ENCODE peak calls at places on chromosomes 5 and 9, in nine cellular contexts. One of them, this sample, is unnamed.

GRCh38 chr5:21820527-21820926 is 1032.6 kb downstream of the CDH12 start:
- DNase-seq in SK-N-SH: no peak
- DNase-seq in WTC11: no peak
- DNase-seq in A549: no peak
- DNase-seq in H1: no peak
- DNase-seq in endothelial cell of umbilical vein: no peak
- DNase-seq in HepG2: no peak
- DNase-seq in K562: no peak
- DNase-seq in HCT116: no peak
- DNase-seq in this sample: no peak

GRCh38 chr9:88775037-88775471 is 216.2 kb upstream of the S1PR3 start:
- DNase-seq in SK-N-SH: no peak
- DNase-seq in K562: peak; percentile 22
- DNase-seq in H1: no peak
- DNase-seq in HCT116: no peak
- DNase-seq in A549: peak; percentile 89
- DNase-seq in endothelial cell of umbilical vein: peak; percentile 80
- DNase-seq in HepG2: no peak
- DNase-seq in WTC11: no peak
- DNase-seq in this sample: peak; percentile 59

GRCh38 chr5:100900142-100900795 is 2.8 kb downstream of the ST8SIA4 start:
- DNase-seq in SK-N-SH: no peak
- DNase-seq in HCT116: no peak
- DNase-seq in WTC11: peak; percentile 33
- DNase-seq in K562: no peak
- DNase-seq in A549: peak; percentile 53
- DNase-seq in H1: peak; percentile 54
- DNase-seq in HepG2: no peak
- DNase-seq in endothelial cell of umbilical vein: peak; percentile 85
- DNase-seq in this sample: peak; percentile 88

GRCh38 chr9:72478993-72479392 is 42.4 kb upstream of the TMC1 start:
- DNase-seq in H1: no peak
- DNase-seq in HepG2: no peak
- DNase-seq in K562: no peak
- DNase-seq in WTC11: no peak
- DNase-seq in HCT116: no peak
- DNase-seq in endothelial cell of umbilical vein: peak; percentile 87
- DNase-seq in A549: no peak
- DNase-seq in SK-N-SH: no peak
- DNase-seq in this sample: no peak

GRCh38 chr5:137078171-137078665 is 420.9 kb downstream of the SPOCK1 start:
- DNase-seq in K562: no peak
- DNase-seq in H1: no peak
- DNase-seq in HCT116: peak; percentile 18
- DNase-seq in endothelial cell of umbilical vein: no peak
- DNase-seq in SK-N-SH: no peak
- DNase-seq in A549: peak; percentile 13
- DNase-seq in WTC11: no peak
- DNase-seq in HepG2: no peak
- DNase-seq in this sample: no peak

GRCh38 chr5:67998709-67999251 is 216.8 kb upstream of the PIK3R1 start:
- DNase-seq in HCT116: peak; percentile 64
- DNase-seq in A549: peak; percentile 32
- DNase-seq in SK-N-SH: peak; percentile 24
- DNase-seq in K562: no peak
- DNase-seq in HepG2: no peak
- DNase-seq in H1: no peak
- DNase-seq in endothelial cell of umbilical vein: peak; percentile 82
- DNase-seq in WTC11: no peak
- DNase-seq in this sample: no peak

GRCh38 chr9:19127881-19128719 is 808 bp upstream of the PLIN2 start:
- DNase-seq in A549: peak; percentile 29
- DNase-seq in HepG2: no peak
- DNase-seq in HCT116: no peak
- DNase-seq in H1: peak; percentile 65
- DNase-seq in endothelial cell of umbilical vein: peak; percentile 59
- DNase-seq in WTC11: peak; percentile 57
- DNase-seq in K562: no peak
- DNase-seq in SK-N-SH: peak; percentile 67
- DNase-seq in this sample: peak; percentile 57

GRCh38 chr5:120017523-120017922 is 388.2 kb downstream of the FAM170A start:
- DNase-seq in K562: no peak
- DNase-seq in HepG2: no peak
- DNase-seq in WTC11: no peak
- DNase-seq in H1: no peak
- DNase-seq in A549: no peak
- DNase-seq in SK-N-SH: no peak
- DNase-seq in HCT116: no peak
- DNase-seq in endothelial cell of umbilical vein: no peak
- DNase-seq in this sample: no peak

GRCh38 chr9:72703574-72703973 is 182.2 kb downstream of the TMC1 start:
- DNase-seq in HepG2: no peak
- DNase-seq in H1: no peak
- DNase-seq in endothelial cell of umbilical vein: no peak
- DNase-seq in K562: no peak
- DNase-seq in WTC11: no peak
- DNase-seq in SK-N-SH: no peak
- DNase-seq in A549: no peak
- DNase-seq in HCT116: no peak
- DNase-seq in this sample: no peak

GRCh38 chr9:33703430-33704096 is 91.8 kb upstream of the PRSS3 start:
- DNase-seq in SK-N-SH: no peak
- DNase-seq in H1: no peak
- DNase-seq in HepG2: no peak
- DNase-seq in HCT116: no peak
- DNase-seq in WTC11: no peak
- DNase-seq in endothelial cell of umbilical vein: peak; percentile 8
- DNase-seq in K562: no peak
- DNase-seq in A549: no peak
- DNase-seq in this sample: peak; percentile 28

GRCh38 chr5:25641140-25641539 is 996.4 kb upstream of the CDH10 start:
- DNase-seq in endothelial cell of umbilical vein: no peak
- DNase-seq in HCT116: no peak
- DNase-seq in H1: no peak
- DNase-seq in HepG2: no peak
- DNase-seq in WTC11: no peak
- DNase-seq in K562: no peak
- DNase-seq in A549: no peak
- DNase-seq in SK-N-SH: no peak
- DNase-seq in this sample: no peak

GRCh38 chr9:112076814-112077213 is 98.3 kb downstream of the SUSD1 start:
- DNase-seq in endothelial cell of umbilical vein: no peak
- DNase-seq in A549: no peak
- DNase-seq in HCT116: no peak
- DNase-seq in SK-N-SH: no peak
- DNase-seq in WTC11: no peak
- DNase-seq in HepG2: no peak
- DNase-seq in H1: no peak
- DNase-seq in K562: no peak
- DNase-seq in this sample: peak; percentile 10

GRCh38 chr5:113204525-113205161 is 228.0 kb downstream of the DCP2 start:
- DNase-seq in SK-N-SH: peak; percentile 56
- DNase-seq in WTC11: no peak
- DNase-seq in H1: no peak
- DNase-seq in HCT116: no peak
- DNase-seq in A549: no peak
- DNase-seq in HepG2: peak; percentile 45
- DNase-seq in K562: no peak
- DNase-seq in endothelial cell of umbilical vein: no peak
- DNase-seq in this sample: no peak

GRCh38 chr5:4083591-4084337 is 488.1 kb downstream of the IRX1 start:
- DNase-seq in H1: no peak
- DNase-seq in HepG2: no peak
- DNase-seq in WTC11: no peak
- DNase-seq in A549: no peak
- DNase-seq in endothelial cell of umbilical vein: no peak
- DNase-seq in SK-N-SH: no peak
- DNase-seq in HCT116: no peak
- DNase-seq in K562: no peak
- DNase-seq in this sample: no peak

GRCh38 chr9:17191095-17191494 is 56.3 kb downstream of the CNTLN start:
- DNase-seq in SK-N-SH: no peak
- DNase-seq in HCT116: no peak
- DNase-seq in H1: no peak
- DNase-seq in K562: no peak
- DNase-seq in A549: no peak
- DNase-seq in WTC11: no peak
- DNase-seq in HepG2: no peak
- DNase-seq in endothelial cell of umbilical vein: peak; percentile 45
- DNase-seq in this sample: no peak

GRCh38 chr9:16679327-16679821 is 191.1 kb downstream of the BNC2 start:
- DNase-seq in HCT116: no peak
- DNase-seq in A549: no peak
- DNase-seq in H1: no peak
- DNase-seq in WTC11: no peak
- DNase-seq in SK-N-SH: peak; percentile 34
- DNase-seq in endothelial cell of umbilical vein: no peak
- DNase-seq in K562: no peak
- DNase-seq in HepG2: no peak
- DNase-seq in this sample: peak; percentile 57

GRCh38 chr9:6876195-6876594 is 118.4 kb downstream of the KDM4C start:
- DNase-seq in WTC11: no peak
- DNase-seq in H1: no peak
- DNase-seq in SK-N-SH: no peak
- DNase-seq in A549: no peak
- DNase-seq in K562: no peak
- DNase-seq in HCT116: no peak
- DNase-seq in HepG2: no peak
- DNase-seq in endothelial cell of umbilical vein: no peak
- DNase-seq in this sample: no peak

GRCh38 chr9:6877671-6878161 is 119.9 kb downstream of the KDM4C start:
- DNase-seq in A549: peak; percentile 57
- DNase-seq in endothelial cell of umbilical vein: no peak
- DNase-seq in SK-N-SH: no peak
- DNase-seq in HCT116: no peak
- DNase-seq in HepG2: peak; percentile 91
- DNase-seq in K562: no peak
- DNase-seq in H1: no peak
- DNase-seq in WTC11: no peak
- DNase-seq in this sample: no peak

GRCh38 chr9:6870149-6870548 is 112.4 kb downstream of the KDM4C start:
- DNase-seq in K562: no peak
- DNase-seq in WTC11: no peak
- DNase-seq in H1: no peak
- DNase-seq in HepG2: no peak
- DNase-seq in SK-N-SH: no peak
- DNase-seq in A549: no peak
- DNase-seq in endothelial cell of umbilical vein: no peak
- DNase-seq in HCT116: no peak
- DNase-seq in this sample: no peak

GRCh38 chr9:6870650-6871477 is 113.1 kb downstream of the KDM4C start:
- DNase-seq in SK-N-SH: no peak
- DNase-seq in WTC11: no peak
- DNase-seq in A549: no peak
- DNase-seq in H1: no peak
- DNase-seq in HCT116: no peak
- DNase-seq in endothelial cell of umbilical vein: no peak
- DNase-seq in HepG2: peak; percentile 16
- DNase-seq in K562: no peak
- DNase-seq in this sample: no peak

DNA sequence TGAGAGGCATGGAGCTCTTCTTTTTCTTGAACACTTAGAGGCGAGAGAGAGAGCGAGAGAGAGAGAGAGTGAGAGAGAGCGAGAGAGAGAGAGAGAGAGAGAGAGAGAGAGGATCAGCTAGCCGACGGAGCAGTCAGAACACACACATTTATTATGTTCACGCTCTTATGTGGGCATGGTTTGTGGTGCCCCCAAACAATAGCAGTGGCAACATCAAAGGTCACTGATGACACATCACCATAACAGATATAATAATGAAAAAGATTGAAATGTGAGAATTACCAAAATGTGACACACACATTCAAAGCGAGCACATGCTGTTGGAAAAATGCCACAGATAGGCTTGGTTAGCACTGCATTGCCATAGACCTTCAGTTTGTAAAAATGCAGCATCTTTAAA is 116.1 kb downstream of the KDM4C start:
- DNase-seq in H1: no peak
- DNase-seq in endothelial cell of umbilical vein: peak; percentile 79
- DNase-seq in SK-N-SH: no peak
- DNase-seq in WTC11: no peak
- DNase-seq in HCT116: no peak
- DNase-seq in HepG2: no peak
- DNase-seq in K562: no peak
- DNase-seq in A549: no peak
- DNase-seq in this sample: no peak
- TF ChIP-seq MAX in H1: no peak
- TF ChIP-seq MAX in endothelial cell of umbilical vein: no peak
- TF ChIP-seq MAX in SK-N-SH: no peak
- TF ChIP-seq MAX in WTC11: no peak
- TF ChIP-seq MAX in HCT116: no peak
- TF ChIP-seq MAX in HepG2: no peak
- TF ChIP-seq MAX in K562: no peak
- TF ChIP-seq MAX in A549: no peak
- TF ChIP-seq MAX in this sample: no peak

GRCh38 chr9:115209601-115210306 is 91.8 kb upstream of the TNC start:
- DNase-seq in endothelial cell of umbilical vein: no peak
- DNase-seq in HCT116: no peak
- DNase-seq in K562: no peak
- DNase-seq in A549: peak; percentile 22
- DNase-seq in HepG2: no peak
- DNase-seq in H1: no peak
- DNase-seq in WTC11: no peak
- DNase-seq in SK-N-SH: no peak
- DNase-seq in this sample: no peak
- TF ChIP-seq MAX in endothelial cell of umbilical vein: no peak
- TF ChIP-seq MAX in HCT116: no peak
- TF ChIP-seq MAX in K562: no peak
- TF ChIP-seq MAX in A549: no peak
- TF ChIP-seq MAX in HepG2: no peak
- TF ChIP-seq MAX in H1: no peak
- TF ChIP-seq MAX in WTC11: no peak
- TF ChIP-seq MAX in SK-N-SH: peak; percentile 43
- TF ChIP-seq MAX in this sample: no peak

DNA sequence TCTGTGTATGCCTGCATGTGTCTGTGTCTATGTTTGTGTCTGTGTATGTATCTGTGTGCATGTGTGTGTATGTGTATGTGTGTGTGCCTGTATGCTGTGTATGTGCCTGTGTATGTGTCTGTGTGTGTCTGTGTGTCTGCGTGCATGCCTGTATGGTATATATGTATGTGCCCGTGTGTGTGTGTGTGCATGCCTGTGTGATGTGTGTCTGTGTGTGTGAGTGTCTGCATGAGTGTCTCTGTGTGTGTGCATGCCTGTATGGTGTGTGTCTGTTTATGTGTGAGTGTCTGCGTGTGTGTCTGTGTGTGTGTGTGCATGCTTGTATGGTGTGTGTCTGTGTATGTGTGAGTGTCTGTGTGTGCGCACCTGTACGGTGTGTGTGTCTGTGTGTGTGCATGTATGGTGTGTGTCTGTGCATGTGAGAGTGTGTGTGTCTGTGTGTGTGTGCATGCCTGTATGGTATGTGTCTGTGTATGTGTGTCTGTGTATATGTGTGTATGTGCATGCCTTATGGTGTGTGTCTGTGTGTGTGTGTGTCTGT is 137.1 kb upstream of the IRX2 start:
- DNase-seq in HepG2: no peak
- DNase-seq in H1: peak; percentile 8
- DNase-seq in endothelial cell of umbilical vein: no peak
- DNase-seq in A549: no peak
- DNase-seq in K562: no peak
- DNase-seq in SK-N-SH: no peak
- DNase-seq in HCT116: no peak
- DNase-seq in WTC11: no peak
- DNase-seq in this sample: no peak
- TF ChIP-seq MAX in HepG2: no peak
- TF ChIP-seq MAX in H1: no peak
- TF ChIP-seq MAX in endothelial cell of umbilical vein: no peak
- TF ChIP-seq MAX in A549: no peak
- TF ChIP-seq MAX in K562: no peak
- TF ChIP-seq MAX in SK-N-SH: no peak
- TF ChIP-seq MAX in HCT116: no peak
- TF ChIP-seq MAX in WTC11: no peak
- TF ChIP-seq MAX in this sample: no peak

GRCh38 chr5:107736608-107737007 is 65.9 kb upstream of the EFNA5 start:
- DNase-seq in endothelial cell of umbilical vein: no peak
- DNase-seq in K562: no peak
- DNase-seq in HCT116: no peak
- DNase-seq in SK-N-SH: no peak
- DNase-seq in A549: no peak
- DNase-seq in WTC11: no peak
- DNase-seq in H1: no peak
- DNase-seq in HepG2: no peak
- DNase-seq in this sample: no peak
- TF ChIP-seq MAX in endothelial cell of umbilical vein: no peak
- TF ChIP-seq MAX in K562: no peak
- TF ChIP-seq MAX in HCT116: no peak
- TF ChIP-seq MAX in SK-N-SH: no peak
- TF ChIP-seq MAX in A549: no peak
- TF ChIP-seq MAX in WTC11: no peak
- TF ChIP-seq MAX in H1: no peak
- TF ChIP-seq MAX in HepG2: no peak
- TF ChIP-seq MAX in this sample: no peak